ENCODE peak calls at places on chromosome 4, in eight cellular contexts. K is K562, H is A549, Z is IMR-90, B is breast epithelium, W is testis, I is transverse colon, O is GM12878. D is an unnamed sample.
A peak's percentile ranks its signal among the peaks of the same experiment; 100 is the strongest.

GRCh38 chr4:185771696-185772390 is 40.2 kb downstream of the SORBS2 start:
- DNase-seq in I (no peak), K (no peak), O (no peak), W (no peak), Z (no peak), H (no peak), B (no peak), D (peak; percentile 44)

GRCh38 chr4:123653211-123653610 is 256.6 kb downstream of the SPRY1 start:
- DNase-seq in K (no peak), B (no peak), O (no peak), W (no peak), Z (no peak), H (no peak), I (no peak), D (no peak)

GRCh38 chr4:19030048-19030447 is 1008.5 kb upstream of the LCORL start:
- DNase-seq in W (no peak), B (no peak), O (no peak), K (no peak), I (no peak), H (no peak), Z (peak; percentile 4), D (no peak)

GRCh38 chr4:104966349-104967033 is 180.2 kb upstream of the TET2 start:
- DNase-seq in I (peak; percentile 31), Z (no peak), O (peak; percentile 96), B (no peak), K (no peak), H (no peak), W (no peak), D (no peak)

GRCh38 chr4:136922066-136922465 is 610.2 kb downstream of the PCDH18 start:
- DNase-seq in H (no peak), K (no peak), O (no peak), I (no peak), W (no peak), Z (no peak), B (no peak), D (no peak)

GRCh38 chr4:176193898-176194297 is 1.5 kb downstream of the SPATA4 start:
- DNase-seq in I (no peak), O (no peak), W (no peak), B (no peak), Z (peak; percentile 94), H (no peak), K (no peak), D (no peak)

GRCh38 chr4:124445071-124445470 is 267.5 kb downstream of the ANKRD50 start:
- DNase-seq in H (no peak), B (no peak), O (no peak), Z (no peak), K (no peak), I (no peak), W (no peak), D (no peak)

GRCh38 chr4:10205223-10205622 is 88.6 kb upstream of the WDR1 start:
- DNase-seq in O (no peak), H (no peak), I (no peak), W (no peak), B (no peak), K (no peak), Z (no peak), D (no peak)

GRCh38 chr4:57945298-57945697 is 835.1 kb upstream of the IGFBP7 start:
- DNase-seq in I (no peak), W (no peak), Z (no peak), H (no peak), O (no peak), K (no peak), B (no peak), D (no peak)

GRCh38 chr4:25509656-25510055 is 132.6 kb downstream of the ANAPC4 start:
- DNase-seq in K (no peak), O (no peak), Z (no peak), W (no peak), H (no peak), I (no peak), B (no peak), D (no peak)

GRCh38 chr4:52894408-52894807 is 32.3 kb downstream of the RASL11B start:
- DNase-seq in O (no peak), W (no peak), B (no peak), I (no peak), H (no peak), Z (no peak), K (no peak), D (no peak)

GRCh38 chr4:177367336-177367735 is 57.7 kb downstream of the NEIL3 start:
- DNase-seq in B (no peak), O (no peak), W (no peak), K (no peak), I (no peak), Z (peak; percentile 52), H (no peak), D (no peak)

GRCh38 chr4:54015421-54016065 is 48.9 kb downstream of the CHIC2 start:
- DNase-seq in H (no peak), B (no peak), I (no peak), O (no peak), Z (no peak), K (no peak), W (no peak), D (no peak)

GRCh38 chr4:71713611-71714203 is 70.2 kb downstream of the GC start:
- DNase-seq in W (no peak), B (no peak), O (no peak), H (no peak), K (peak; percentile 16), I (no peak), Z (peak; percentile 77), D (no peak)

GRCh38 chr4:114921790-114922581 is 191.4 kb downstream of the NDST4 start:
- DNase-seq in O (no peak), I (peak; percentile 6), K (no peak), Z (no peak), B (no peak), W (no peak), H (no peak), D (no peak)

GRCh38 chr4:59848457-59848856 is 1351.7 kb upstream of the ADGRL3 start:
- DNase-seq in O (no peak), I (no peak), K (no peak), H (no peak), Z (no peak), W (no peak), B (no peak), D (no peak)

GRCh38 chr4:82201805-82202636 is 171.8 kb downstream of the HNRNPD start:
- DNase-seq in H (no peak), I (peak; percentile 35), O (no peak), Z (peak; percentile 27), W (peak; percentile 75), B (no peak), K (peak; percentile 15), D (peak; percentile 24)

GRCh38 chr4:142846729-142847606 is 867 bp upstream of the INPP4B start:
- DNase-seq in Z (no peak), W (peak; percentile 17), H (peak; percentile 25), I (peak; percentile 71), B (peak; percentile 56), O (no peak), K (no peak), D (peak; percentile 19)

GRCh38 chr4:47837582-47838294 is at the start of gene CORIN:
- DNase-seq in Z (no peak), K (no peak), B (no peak), H (no peak), I (peak; percentile 27), W (peak; percentile 25), O (no peak), D (no peak)

DNA sequence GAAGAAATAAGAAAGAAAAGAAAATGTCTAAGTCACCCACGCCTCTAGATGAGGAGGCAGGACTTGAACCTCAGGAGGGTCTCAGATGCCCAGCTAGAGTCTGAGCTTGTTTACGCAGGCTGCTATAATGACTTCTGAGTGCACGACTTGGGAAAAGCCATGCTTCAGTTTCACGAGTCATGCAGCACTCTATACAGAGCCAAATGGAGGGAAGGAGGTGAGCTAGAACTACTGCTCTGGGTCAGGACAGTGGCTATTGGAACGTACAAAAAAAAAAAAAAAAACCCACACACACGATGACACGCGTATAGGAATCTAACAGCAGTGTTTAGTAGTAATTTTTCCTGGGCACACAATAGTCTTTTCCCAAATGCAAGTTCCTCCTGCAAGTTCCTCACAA is 36.8 kb downstream of the IRF2 start:
- DNase-seq in K (no peak), Z (peak; percentile 50), H (no peak), W (no peak), O (no peak), I (no peak), B (no peak), D (no peak)
- H3K4me1 ChIP-seq in K (peaks cover 3% of the 10 kb centered on the region), Z (peaks cover 24% of the 10 kb centered on the region), H (no peaks in the 10 kb centered on the region), W (peaks cover 11% of the 10 kb centered on the region), O (no peaks in the 10 kb centered on the region), I (peaks cover 33% of the 10 kb centered on the region), B (no peaks in the 10 kb centered on the region), D (peaks cover 15% of the 10 kb centered on the region)

GRCh38 chr4:139454646-139455045 is 725 bp downstream of the RAB33B start:
- DNase-seq in W (no peak), B (no peak), H (no peak), I (no peak), O (no peak), K (no peak), Z (no peak), D (no peak)

GRCh38 chr4:139454111-139454600 is at the start of gene RAB33B:
- DNase-seq in Z (peak; percentile 86), W (no peak), H (peak; percentile 60), K (no peak), I (no peak), O (no peak), B (no peak), D (no peak)

GRCh38 chr4:139452000-139452399 is 1.9 kb upstream of the RAB33B start:
- DNase-seq in O (no peak), W (no peak), I (no peak), K (no peak), H (no peak), Z (no peak), B (no peak), D (no peak)

GRCh38 chr4:139453041-139453370 is 915 bp upstream of the RAB33B start:
- DNase-seq in B (no peak), Z (no peak), W (no peak), O (peak; percentile 59), K (no peak), H (peak; percentile 70), I (peak; percentile 69), D (no peak)

GRCh38 chr4:139453371-139454110 is 380 bp upstream of the RAB33B start:
- DNase-seq in I (peak; percentile 98), K (peak; percentile 91), W (peak; percentile 98), H (peak; percentile 76), O (peak; percentile 90), B (peak; percentile 98), Z (peak; percentile 97), D (peak; percentile 99)
- TF ChIP-seq POLR2A in I (peak; percentile 92), K (peak; percentile 96), W (peak; percentile 21), H (peak; percentile 58), O (peak; percentile 91), B (peak; percentile 87), Z (peak; percentile 94), D (peak; percentile 92)

GRCh38 chr4:96139251-96139929 is 299.5 kb downstream of the PDHA2 start:
- DNase-seq in H (no peak), W (no peak), O (no peak), K (no peak), B (no peak), Z (no peak), I (no peak), D (no peak)
- TF ChIP-seq CTCF in H (no peak), W (no peak), O (no peak), K (no peak), B (no peak), Z (no peak), I (no peak), D (no peak)

DNA sequence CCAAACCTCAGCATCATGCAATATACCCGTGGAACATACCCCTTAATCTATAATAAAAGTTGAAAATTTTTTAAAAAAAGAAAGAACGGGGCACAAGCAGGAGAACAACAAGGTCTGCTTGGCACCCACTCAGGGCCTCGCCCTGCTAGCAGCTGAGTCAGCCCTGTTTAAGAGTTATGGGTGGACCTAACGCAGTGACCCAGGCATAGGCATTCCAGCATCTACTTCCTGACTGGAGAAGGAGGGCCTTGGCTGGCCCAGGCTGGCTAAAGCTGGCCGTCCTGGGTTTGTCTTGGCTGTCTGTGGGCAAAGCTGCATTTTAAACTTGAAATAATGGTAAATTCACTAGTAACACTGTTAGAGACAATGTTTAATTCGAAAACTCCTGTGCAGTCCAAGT is 236.7 kb upstream of the PGRMC2 start:
- DNase-seq in K (no peak), H (peak; percentile 51), W (no peak), I (peak; percentile 62), B (no peak), O (no peak), Z (peak; percentile 65), D (peak; percentile 69)
- H3K4me1 ChIP-seq in K (peaks cover 31% of the 10 kb centered on the region), H (peaks cover 94% of the 10 kb centered on the region), W (no peaks in the 10 kb centered on the region), I (peaks cover 18% of the 10 kb centered on the region), B (no peaks in the 10 kb centered on the region), O (no peaks in the 10 kb centered on the region), Z (peaks cover 31% of the 10 kb centered on the region), D (peaks cover 35% of the 10 kb centered on the region)

D was measured in adrenal gland.